ENCODE peak calls at places on chromosomes 6 and 20, in four cellular contexts. One of them, this sample, is unnamed.

GRCh38 chr20:33162313-33162712 is 5.6 kb upstream of the BPIFA2 start:
- DNase-seq in IMR-90: no peak
- DNase-seq in H1: no peak
- DNase-seq in H9: no peak
- DNase-seq in this sample: no peak

GRCh38 chr6:136772685-136773472 is 19.4 kb downstream of the MAP3K5 start:
- DNase-seq in H1: no peak
- DNase-seq in H9: peak
- DNase-seq in IMR-90: no peak
- DNase-seq in this sample: peak

GRCh38 chr20:59643616-59644061 is 39.3 kb downstream of the PHACTR3 start:
- DNase-seq in IMR-90: no peak
- DNase-seq in H1: no peak
- DNase-seq in H9: no peak
- DNase-seq in this sample: no peak

GRCh38 chr6:34234667-34235604 is 1.7 kb upstream of the HMGA1 start:
- DNase-seq in H1: no peak
- DNase-seq in H9: peak
- DNase-seq in IMR-90: no peak
- DNase-seq in this sample: peak

GRCh38 chr20:62927128-62927705 is 912 bp upstream of the DIDO1 start:
- DNase-seq in H9: no peak
- DNase-seq in H1: no peak
- DNase-seq in IMR-90: no peak
- DNase-seq in this sample: no peak

GRCh38 chr6:159178847-159179246 is 9.6 kb downstream of the FNDC1 start:
- DNase-seq in H9: no peak
- DNase-seq in H1: no peak
- DNase-seq in IMR-90: no peak
- DNase-seq in this sample: no peak

GRCh38 chr6:152634773-152635172 is 2.4 kb downstream of the SYNE1 start:
- DNase-seq in H1: no peak
- DNase-seq in H9: no peak
- DNase-seq in IMR-90: no peak
- DNase-seq in this sample: no peak

GRCh38 chr6:131955876-131956275 is 4.7 kb upstream of the CCN2 start:
- DNase-seq in IMR-90: no peak
- DNase-seq in H1: no peak
- DNase-seq in H9: peak
- DNase-seq in this sample: peak

GRCh38 chr6:108164815-108165706 is 761 bp upstream of the NR2E1 start:
- DNase-seq in IMR-90: no peak
- DNase-seq in H1: no peak
- DNase-seq in H9: peak
- DNase-seq in this sample: no peak

GRCh38 chr20:5183731-5184474 is 57.1 kb downstream of the CDS2 start:
- DNase-seq in IMR-90: no peak
- DNase-seq in H1: no peak
- DNase-seq in H9: no peak
- DNase-seq in this sample: no peak

GRCh38 chr20:46190796-46191540 is 72.9 kb downstream of the CD40 start:
- DNase-seq in H9: no peak
- DNase-seq in H1: no peak
- DNase-seq in IMR-90: no peak
- DNase-seq in this sample: no peak

GRCh38 chr6:149421132-149421531 is 21.1 kb downstream of the SUMO4 start:
- DNase-seq in H9: no peak
- DNase-seq in H1: no peak
- DNase-seq in IMR-90: no peak
- DNase-seq in this sample: no peak

GRCh38 chr6:40954446-40955180 is 84.4 kb downstream of the UNC5CL start:
- DNase-seq in H9: no peak
- DNase-seq in H1: no peak
- DNase-seq in IMR-90: no peak
- DNase-seq in this sample: no peak

GRCh38 chr6:83057705-83058321 is 7.8 kb downstream of the UBE3D start:
- DNase-seq in H9: peak
- DNase-seq in H1: no peak
- DNase-seq in IMR-90: peak
- DNase-seq in this sample: peak

GRCh38 chr6:166477647-166478365 is 95.1 kb upstream of the MPC1 start:
- DNase-seq in IMR-90: no peak
- DNase-seq in H9: no peak
- DNase-seq in H1: no peak
- DNase-seq in this sample: no peak

GRCh38 chr6:11804135-11804534 is 25.5 kb upstream of the ADTRP start:
- DNase-seq in IMR-90: peak
- DNase-seq in H9: no peak
- DNase-seq in H1: no peak
- DNase-seq in this sample: no peak

GRCh38 chr6:115667478-115667996 is 393.2 kb downstream of the FRK start:
- DNase-seq in IMR-90: no peak
- DNase-seq in H9: no peak
- DNase-seq in H1: no peak
- DNase-seq in this sample: no peak

GRCh38 chr6:150744522-150745260 is 120.8 kb upstream of the MTHFD1L start:
- DNase-seq in IMR-90: no peak
- DNase-seq in H1: no peak
- DNase-seq in H9: no peak
- DNase-seq in this sample: no peak

GRCh38 chr6:33965766-33966165 is 162.0 kb upstream of the MLN start:
- DNase-seq in H1: no peak
- DNase-seq in IMR-90: no peak
- DNase-seq in H9: no peak
- DNase-seq in this sample: no peak

GRCh38 chr6:36079596-36079995 is 50.7 kb upstream of the MAPK13 start:
- DNase-seq in IMR-90: no peak
- DNase-seq in H9: no peak
- DNase-seq in H1: no peak
- DNase-seq in this sample: no peak

GRCh38 chr6:36083446-36083845 is 46.9 kb upstream of the MAPK13 start:
- DNase-seq in H1: no peak
- DNase-seq in H9: no peak
- DNase-seq in IMR-90: no peak
- DNase-seq in this sample: peak

GRCh38 chr6:36076178-36077088 is 48.8 kb downstream of the MAPK14 start:
- DNase-seq in H1: no peak
- DNase-seq in IMR-90: peak
- DNase-seq in H9: no peak
- DNase-seq in this sample: no peak

GRCh38 chr6:36078159-36078558 is 50.6 kb downstream of the MAPK14 start:
- DNase-seq in IMR-90: no peak
- DNase-seq in H9: no peak
- DNase-seq in H1: no peak
- DNase-seq in this sample: no peak

DNA sequence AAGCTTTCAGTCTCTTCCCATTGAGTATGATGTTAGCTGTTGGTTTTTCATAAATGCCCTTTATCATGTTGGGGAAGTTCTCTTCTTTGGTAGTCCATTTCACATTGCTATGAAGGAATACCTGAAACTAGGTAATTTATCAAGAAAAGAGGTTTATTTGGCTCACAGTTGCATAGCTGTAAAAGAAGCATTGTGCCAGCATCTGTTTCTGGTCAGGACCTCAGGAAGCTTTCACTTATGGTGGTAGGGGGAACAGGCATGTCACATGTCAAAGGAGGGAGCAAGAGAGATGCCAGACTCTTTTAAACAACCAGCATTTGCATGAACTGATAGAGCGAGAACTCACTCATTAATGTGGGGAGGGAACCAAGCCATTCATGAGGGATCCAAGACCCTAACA is 48.0 kb upstream of the MAPK13 start:
- DNase-seq in H1: no peak
- DNase-seq in IMR-90: no peak
- DNase-seq in H9: no peak
- DNase-seq in this sample: no peak
- H2AK5ac ChIP-seq in H1: no peak
- H2AK5ac ChIP-seq in IMR-90: no peak
- H2AK5ac ChIP-seq in H9: no peak
- H2AK5ac ChIP-seq in this sample: no peak

GRCh38 chr6:54196905-54197304 is 85.7 kb downstream of the MLIP start:
- DNase-seq in H1: no peak
- DNase-seq in IMR-90: no peak
- DNase-seq in H9: no peak
- DNase-seq in this sample: no peak

GRCh38 chr6:54193560-54193959 is 82.3 kb downstream of the MLIP start:
- DNase-seq in IMR-90: no peak
- DNase-seq in H1: no peak
- DNase-seq in H9: no peak
- DNase-seq in this sample: peak

GRCh38 chr6:54198134-54198533 is 86.9 kb downstream of the MLIP start:
- DNase-seq in H1: no peak
- DNase-seq in IMR-90: no peak
- DNase-seq in H9: no peak
- DNase-seq in this sample: no peak

GRCh38 chr6:54194067-54194466 is 82.8 kb downstream of the MLIP start:
- DNase-seq in IMR-90: peak
- DNase-seq in H9: no peak
- DNase-seq in H1: no peak
- DNase-seq in this sample: peak

GRCh38 chr6:54195637-54196036 is 84.4 kb downstream of the MLIP start:
- DNase-seq in IMR-90: no peak
- DNase-seq in H9: no peak
- DNase-seq in H1: no peak
- DNase-seq in this sample: no peak
- H3K56ac ChIP-seq in IMR-90: no peak
- H3K56ac ChIP-seq in H9: no peak
- H3K56ac ChIP-seq in H1: no peak
- H3K56ac ChIP-seq in this sample: no peak

DNA sequence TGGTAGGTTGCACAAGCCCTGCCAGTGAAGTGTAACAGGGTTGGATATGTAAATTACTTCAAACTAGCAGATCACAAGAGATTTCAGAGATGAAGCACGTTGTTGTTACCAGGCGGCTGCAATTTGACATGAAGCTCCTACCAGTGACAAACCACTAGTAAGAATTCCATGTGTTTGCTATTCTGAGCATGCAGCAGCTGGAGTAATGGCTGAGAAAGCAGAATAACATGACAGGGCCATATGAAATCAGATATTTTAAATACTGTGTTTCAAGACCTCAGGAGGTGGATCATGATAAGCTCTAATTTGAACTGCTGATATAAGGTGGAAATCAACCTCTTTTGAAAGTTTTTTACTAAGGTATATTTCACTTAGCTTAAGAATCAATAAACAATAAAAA is 11.5 kb downstream of the RIN2 start:
- DNase-seq in IMR-90: no peak
- DNase-seq in H1: no peak
- DNase-seq in H9: no peak
- DNase-seq in this sample: no peak
- H2AK5ac ChIP-seq in IMR-90: peak
- H2AK5ac ChIP-seq in H1: no peak
- H2AK5ac ChIP-seq in H9: no peak
- H2AK5ac ChIP-seq in this sample: no peak

GRCh38 chr6:44658571-44658970 is 271.1 kb downstream of the CDC5L start:
- DNase-seq in H9: no peak
- DNase-seq in H1: no peak
- DNase-seq in IMR-90: no peak
- DNase-seq in this sample: no peak
- H3K56ac ChIP-seq in H9: no peak
- H3K56ac ChIP-seq in H1: no peak
- H3K56ac ChIP-seq in IMR-90: no peak
- H3K56ac ChIP-seq in this sample: no peak

GRCh38 chr20:35306931-35307517 is 14.8 kb upstream of the FAM83C start:
- DNase-seq in H1: no peak
- DNase-seq in H9: peak
- DNase-seq in IMR-90: peak
- DNase-seq in this sample: peak
- H2AK5ac ChIP-seq in H1: no peak
- H2AK5ac ChIP-seq in H9: no peak
- H2AK5ac ChIP-seq in IMR-90: peak
- H2AK5ac ChIP-seq in this sample: no peak

GRCh38 chr6:37257634-37258404 is at the start of the genes TBC1D22B and TMEM217:
- DNase-seq in H1: peak
- DNase-seq in IMR-90: peak
- DNase-seq in H9: peak
- DNase-seq in this sample: peak

GRCh38 chr6:37259191-37259590 is 1.2 kb upstream of the TMEM217 start:
- DNase-seq in H1: no peak
- DNase-seq in IMR-90: peak
- DNase-seq in H9: no peak
- DNase-seq in this sample: no peak

GRCh38 chr6:37257320-37257633 is 295 bp upstream of the TBC1D22B start:
- DNase-seq in H9: no peak
- DNase-seq in IMR-90: no peak
- DNase-seq in H1: no peak
- DNase-seq in this sample: no peak

GRCh38 chr6:37258716-37259115 is 772 bp upstream of the TMEM217 start:
- DNase-seq in H9: no peak
- DNase-seq in IMR-90: no peak
- DNase-seq in H1: no peak
- DNase-seq in this sample: no peak

GRCh38 chr6:37258405-37258704 is 411 bp upstream of the TMEM217 start:
- DNase-seq in H9: no peak
- DNase-seq in H1: no peak
- DNase-seq in IMR-90: no peak
- DNase-seq in this sample: no peak
- H3K56ac ChIP-seq in H9: no peak
- H3K56ac ChIP-seq in H1: no peak
- H3K56ac ChIP-seq in IMR-90: peak
- H3K56ac ChIP-seq in this sample: peak

DNA sequence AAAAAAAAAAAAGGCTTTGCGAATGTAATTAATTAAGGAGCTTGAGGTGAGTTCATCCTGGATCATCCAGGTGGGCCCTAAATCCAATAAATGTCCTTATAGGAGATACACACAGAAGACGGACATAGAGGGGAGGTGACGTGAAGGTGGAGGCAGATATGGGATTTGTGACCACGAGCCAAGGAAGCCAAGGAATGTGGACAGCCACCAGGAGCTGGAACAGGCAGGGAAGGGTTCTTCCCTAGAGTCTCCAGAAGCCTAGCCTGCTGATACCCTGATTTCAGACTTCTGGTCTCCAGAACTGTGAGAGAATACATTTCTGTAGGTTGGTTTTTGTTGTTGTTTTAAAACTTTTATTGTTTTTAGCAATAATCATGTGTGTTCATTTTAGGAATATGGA is 6.7 kb upstream of the ATRN start:
- DNase-seq in IMR-90: no peak
- DNase-seq in H1: no peak
- DNase-seq in H9: no peak
- DNase-seq in this sample: no peak
- H2AK5ac ChIP-seq in IMR-90: no peak
- H2AK5ac ChIP-seq in H1: no peak
- H2AK5ac ChIP-seq in H9: no peak
- H2AK5ac ChIP-seq in this sample: no peak

This sample was measured in mesendoderm.